ENCODE peak calls at places on chromosomes 7 and 10, in five cellular contexts. E, S, C, V and H are unnamed samples.

GRCh38 chr10:14545827-14546226 is 215.1 kb upstream of the FRMD4A start:
- DNase-seq in S (no peak), E (no peak), C (no peak), V (peak; percentile 25), H (no peak)

GRCh38 chr10:26697922-26698608 is 564 bp downstream of the PDSS1 start:
- DNase-seq in V (peak; percentile 21), C (no peak), S (no peak), E (no peak), H (no peak)

GRCh38 chr10:84185526-84186175 is 8.7 kb upstream of the CDHR1 start:
- DNase-seq in S (no peak), V (no peak), C (no peak), E (no peak), H (no peak)

GRCh38 chr7:137879357-137880158 is 32.8 kb upstream of the DGKI start:
- DNase-seq in S (no peak), V (peak; percentile 8), C (no peak), E (peak; percentile 72), H (no peak)

GRCh38 chr10:71985542-71986250 is 21.5 kb downstream of the CHST3 start:
- DNase-seq in E (no peak), V (no peak), C (no peak), S (no peak), H (no peak)

GRCh38 chr10:69558559-69558958 is 14.7 kb downstream of the NEUROG3 start:
- DNase-seq in V (no peak), C (no peak), S (no peak), E (no peak), H (no peak)

GRCh38 chr10:30059209-30060107 is at the start of gene JCAD:
- DNase-seq in C (peak; percentile 44), S (peak; percentile 49), E (peak; percentile 89), V (peak; percentile 46), H (peak; percentile 92)

GRCh38 chr10:69849790-69850189 is 48.1 kb downstream of the COL13A1 start:
- DNase-seq in V (no peak), E (no peak), S (no peak), C (no peak), H (no peak)

GRCh38 chr10:36003031-36003600 is 361.0 kb upstream of the FZD8 start:
- DNase-seq in V (no peak), C (no peak), E (no peak), S (no peak), H (no peak)

GRCh38 chr10:15571570-15571969 is 148.2 kb downstream of the ITGA8 start:
- DNase-seq in S (no peak), V (no peak), E (peak; percentile 67), C (no peak), H (no peak)

GRCh38 chr7:151745090-151745638 is 131.8 kb downstream of the PRKAG2 start:
- DNase-seq in E (no peak), V (peak; percentile 51), S (no peak), C (no peak), H (no peak)

GRCh38 chr10:35340975-35341374 is 4.7 kb downstream of the CCNY start:
- DNase-seq in V (no peak), S (no peak), C (no peak), E (no peak), H (no peak)

GRCh38 chr10:77421576-77421975 is 216.0 kb downstream of the KCNMA1 start:
- DNase-seq in C (no peak), V (no peak), E (no peak), S (no peak), H (no peak)

GRCh38 chr7:96028729-96029128 is 256.4 kb downstream of the DYNC1I1 start:
- DNase-seq in S (no peak), C (no peak), V (no peak), E (no peak), H (no peak)

GRCh38 chr10:6174201-6174874 is 28.4 kb upstream of the PFKFB3 start:
- DNase-seq in E (no peak), S (no peak), C (no peak), V (no peak), H (no peak)

GRCh38 chr10:26157734-26158133 is 58.8 kb upstream of the GAD2 start:
- DNase-seq in S (no peak), C (no peak), E (no peak), V (no peak), H (no peak)

GRCh38 chr10:9012312-9012711 is 957.8 kb downstream of the GATA3 start:
- DNase-seq in V (peak; percentile 21), S (no peak), E (no peak), C (no peak), H (no peak)

GRCh38 chr7:158802535-158803199 is 26.6 kb downstream of the ESYT2 start:
- DNase-seq in E (no peak), C (no peak), V (peak; percentile 41), S (no peak), H (no peak)

GRCh38 chr7:4179616-4180380 is 502.3 kb upstream of the FOXK1 start:
- DNase-seq in E (no peak), C (no peak), S (no peak), V (no peak), H (no peak)

GRCh38 chr10:5530846-5531557 is 6.2 kb downstream of the CALML3 start:
- DNase-seq in S (no peak), E (peak; percentile 40), C (no peak), V (no peak), H (peak; percentile 53)

GRCh38 chr10:16393271-16393858 is 43.4 kb upstream of the PTER start:
- DNase-seq in S (no peak), V (no peak), E (no peak), C (no peak), H (no peak)

GRCh38 chr7:102912742-102913141 is at the start of gene LRRC17:
- DNase-seq in C (no peak), E (no peak), V (no peak), S (no peak), H (no peak)

GRCh38 chr10:97171001-97171400 is 14.8 kb downstream of the SLIT1 start:
- DNase-seq in E (no peak), V (no peak), S (no peak), C (no peak), H (no peak)

GRCh38 chr7:29563590-29564454 is at the start of gene PRR15:
- DNase-seq in E (peak; percentile 63), V (peak; percentile 95), S (no peak), C (no peak), H (no peak)

GRCh38 chr10:113007821-113008220 is 57.8 kb downstream of the TCF7L2 start:
- DNase-seq in S (no peak), E (no peak), V (no peak), C (no peak), H (no peak)

GRCh38 chr7:94056796-94057207 is 52.6 kb upstream of the BET1 start:
- DNase-seq in V (peak; percentile 67), S (no peak), C (no peak), E (no peak), H (no peak)

GRCh38 chr7:151472644-151473380 is 32.9 kb upstream of the CRYGN start:
- DNase-seq in V (no peak), C (no peak), E (no peak), S (no peak), H (no peak)

GRCh38 chr7:2196381-2197378 is 36.1 kb downstream of the MAD1L1 start:
- DNase-seq in V (no peak), C (no peak), S (peak; percentile 11), E (no peak), H (peak; percentile 65)

GRCh38 chr7:20784311-20785210 is 2.1 kb downstream of the SP8 start:
- DNase-seq in E (no peak), V (peak; percentile 77), S (no peak), C (no peak), H (no peak)

GRCh38 chr7:24381919-24382505 is 98.0 kb downstream of the NPY start:
- DNase-seq in S (no peak), E (no peak), V (peak; percentile 66), C (no peak), H (no peak)

GRCh38 chr10:25056726-25057125 is 40.3 kb downstream of the THNSL1 start:
- DNase-seq in E (no peak), V (no peak), S (no peak), C (no peak), H (no peak)

GRCh38 chr7:15452670-15453069 is 109.1 kb downstream of the AGMO start:
- DNase-seq in V (no peak), E (no peak), S (no peak), C (no peak), H (no peak)

GRCh38 chr10:114930320-114930719 is 7.7 kb upstream of the TRUB1 start:
- DNase-seq in C (no peak), S (no peak), V (no peak), E (no peak), H (no peak)

GRCh38 chr7:19853261-19853832 is 79.9 kb upstream of the TMEM196 start:
- DNase-seq in E (no peak), S (no peak), C (no peak), V (no peak), H (no peak)

GRCh38 chr10:63767512-63767911 is 246.3 kb downstream of the REEP3 start:
- DNase-seq in V (peak; percentile 19), E (no peak), C (no peak), S (no peak), H (no peak)

GRCh38 chr7:136114966-136115762 is 138.0 kb upstream of the MTPN start:
- DNase-seq in E (no peak), S (no peak), C (peak; percentile 29), V (peak; percentile 13), H (no peak)